ENCODE peak calls at places on chromosomes 2 and 18, in nine cellular contexts. Q is adrenal gland, E is cardiac muscle cell, G is A549, P is body of pancreas, L is tibial nerve, M is HCT116, F is A673, C is GM23338. D is an unnamed sample.

GRCh38 chr2:150484461-150484931 is 3.0 kb downstream of the RND3 start:
- DNase-seq in Q (no peak), E (no peak), G (no peak), P (no peak), L (no peak), M (no peak), F (no peak), C (no peak), D (no peak)

GRCh38 chr2:112031473-112031872 is 23.6 kb upstream of the TMEM87B start:
- DNase-seq in Q (no peak), E (no peak), G (no peak), P (no peak), L (no peak), M (no peak), F (peak; percentile 33), C (peak; percentile 69), D (no peak)

GRCh38 chr2:200050921-200051620 is 95.7 kb downstream of the MAIP1 start:
- DNase-seq in Q (no peak), E (no peak), G (no peak), P (peak; percentile 23), L (no peak), M (no peak), F (peak; percentile 53), C (no peak), D (no peak)

GRCh38 chr2:64456298-64456697 is 2.3 kb downstream of the LGALSL start:
- DNase-seq in Q (no peak), E (peak; percentile 19), G (no peak), P (peak; percentile 50), L (no peak), M (no peak), F (no peak), C (no peak), D (no peak)

GRCh38 chr2:98771771-98772521 is 41.0 kb upstream of the MGAT4A start:
- DNase-seq in Q (no peak), E (no peak), G (no peak), P (no peak), L (no peak), M (no peak), F (no peak), C (no peak), D (no peak)

GRCh38 chr2:9243357-9243756 is 36.7 kb downstream of the ASAP2 start:
- DNase-seq in Q (no peak), E (no peak), G (no peak), P (no peak), L (no peak), M (no peak), F (no peak), C (no peak), D (no peak)

GRCh38 chr2:105330681-105331375 is 1.3 kb upstream of the TGFBRAP1 start:
- DNase-seq in Q (no peak), E (no peak), G (no peak), P (no peak), L (no peak), M (no peak), F (no peak), C (no peak), D (no peak)

GRCh38 chr2:232239956-232240681 is 138.4 kb upstream of the ALPP start:
- DNase-seq in Q (no peak), E (no peak), G (no peak), P (no peak), L (no peak), M (no peak), F (no peak), C (no peak), D (no peak)

GRCh38 chr2:240557808-240558207 is at the start of gene ANKMY1:
- DNase-seq in Q (peak; percentile 77), E (peak; percentile 88), G (no peak), P (peak; percentile 68), L (no peak), M (no peak), F (peak; percentile 92), C (peak; percentile 95), D (peak; percentile 53)

GRCh38 chr2:19799881-19800780 is 101.7 kb downstream of the TTC32 start:
- DNase-seq in Q (no peak), E (peak; percentile 33), G (no peak), P (no peak), L (no peak), M (no peak), F (no peak), C (no peak), D (no peak)

GRCh38 chr2:233063269-233063975 is 3.3 kb downstream of the INPP5D start:
- DNase-seq in Q (peak; percentile 12), E (peak; percentile 20), G (peak; percentile 18), P (no peak), L (no peak), M (no peak), F (no peak), C (peak; percentile 78), D (peak; percentile 55)

GRCh38 chr2:160868891-160869290 is 291.3 kb upstream of the TANK start:
- DNase-seq in Q (no peak), E (no peak), G (no peak), P (no peak), L (no peak), M (no peak), F (no peak), C (no peak), D (no peak)

DNA sequence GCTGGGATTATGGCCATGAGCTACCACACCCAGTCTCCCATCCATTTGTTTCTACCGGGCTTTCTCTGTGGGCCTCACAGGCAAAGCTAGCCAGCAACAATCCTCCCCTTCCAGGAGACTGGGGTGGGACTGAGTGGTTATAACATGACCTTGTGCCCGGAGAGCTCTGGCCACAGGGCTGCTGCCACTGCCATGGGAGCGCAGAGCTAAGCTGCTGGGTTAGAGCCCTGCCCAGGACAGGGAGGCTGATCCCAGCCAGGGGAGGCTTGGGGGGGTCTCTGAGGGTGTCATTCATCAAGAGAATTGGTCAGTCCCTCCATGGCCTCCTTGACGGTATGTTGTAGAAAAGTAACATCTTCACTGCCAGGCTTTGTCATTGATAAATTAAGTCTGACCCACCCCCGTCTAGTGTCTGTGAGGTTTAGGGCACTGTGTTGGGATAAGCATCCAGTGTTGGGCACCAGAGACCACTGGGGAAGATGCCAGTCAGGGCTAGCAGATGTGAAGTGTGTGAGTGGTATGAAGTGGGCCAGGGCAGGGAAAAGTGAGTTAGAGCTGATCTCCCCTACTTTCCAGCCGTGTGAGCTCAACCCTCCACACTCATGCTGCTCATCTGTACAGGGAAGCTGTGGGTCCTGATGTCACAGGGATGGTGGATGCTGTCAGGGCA is 368.3 kb upstream of the HS6ST1 start:
- DNase-seq in Q (no peak), E (no peak), G (no peak), P (no peak), L (no peak), M (no peak), F (no peak), C (no peak), D (no peak)
- H3K4me1 ChIP-seq in Q (no peaks in the 10 kb centered on the region), E (no peaks in the 10 kb centered on the region), G (no peaks in the 10 kb centered on the region), P (no peaks in the 10 kb centered on the region), L (no peaks in the 10 kb centered on the region), M (no peaks in the 10 kb centered on the region), F (no peaks in the 10 kb centered on the region), C (peaks cover 4% of the 10 kb centered on the region), D (no peaks in the 10 kb centered on the region)

GRCh38 chr18:57784816-57785144 is 18.3 kb downstream of the ATP8B1 start:
- DNase-seq in Q (no peak), E (no peak), G (no peak), P (no peak), L (no peak), M (no peak), F (no peak), C (no peak), D (no peak)

GRCh38 chr18:57787068-57787682 is 15.9 kb downstream of the ATP8B1 start:
- DNase-seq in Q (no peak), E (no peak), G (no peak), P (no peak), L (no peak), M (no peak), F (peak; percentile 72), C (no peak), D (peak; percentile 8)

GRCh38 chr18:57789105-57789504 is 14.0 kb downstream of the ATP8B1 start:
- DNase-seq in Q (no peak), E (no peak), G (no peak), P (peak; percentile 61), L (no peak), M (peak; percentile 75), F (no peak), C (no peak), D (no peak)

GRCh38 chr18:57784034-57784815 is 18.9 kb downstream of the ATP8B1 start:
- DNase-seq in Q (peak; percentile 31), E (no peak), G (no peak), P (no peak), L (no peak), M (no peak), F (peak; percentile 76), C (no peak), D (peak; percentile 57)

GRCh38 chr18:57786038-57786437 is 17.1 kb downstream of the ATP8B1 start:
- DNase-seq in Q (peak; percentile 16), E (no peak), G (no peak), P (no peak), L (no peak), M (no peak), F (no peak), C (no peak), D (peak; percentile 7)
- H3K4me1 ChIP-seq in Q (peaks cover 44% of the 10 kb centered on the region), E (no peaks in the 10 kb centered on the region), G (peaks cover 53% of the 10 kb centered on the region), P (peaks cover 76% of the 10 kb centered on the region), L (peaks cover 17% of the 10 kb centered on the region), M (peaks cover 64% of the 10 kb centered on the region), F (peaks cover 87% of the 10 kb centered on the region), C (peaks cover 4% of the 10 kb centered on the region), D (peaks cover 9% of the 10 kb centered on the region)

DNA sequence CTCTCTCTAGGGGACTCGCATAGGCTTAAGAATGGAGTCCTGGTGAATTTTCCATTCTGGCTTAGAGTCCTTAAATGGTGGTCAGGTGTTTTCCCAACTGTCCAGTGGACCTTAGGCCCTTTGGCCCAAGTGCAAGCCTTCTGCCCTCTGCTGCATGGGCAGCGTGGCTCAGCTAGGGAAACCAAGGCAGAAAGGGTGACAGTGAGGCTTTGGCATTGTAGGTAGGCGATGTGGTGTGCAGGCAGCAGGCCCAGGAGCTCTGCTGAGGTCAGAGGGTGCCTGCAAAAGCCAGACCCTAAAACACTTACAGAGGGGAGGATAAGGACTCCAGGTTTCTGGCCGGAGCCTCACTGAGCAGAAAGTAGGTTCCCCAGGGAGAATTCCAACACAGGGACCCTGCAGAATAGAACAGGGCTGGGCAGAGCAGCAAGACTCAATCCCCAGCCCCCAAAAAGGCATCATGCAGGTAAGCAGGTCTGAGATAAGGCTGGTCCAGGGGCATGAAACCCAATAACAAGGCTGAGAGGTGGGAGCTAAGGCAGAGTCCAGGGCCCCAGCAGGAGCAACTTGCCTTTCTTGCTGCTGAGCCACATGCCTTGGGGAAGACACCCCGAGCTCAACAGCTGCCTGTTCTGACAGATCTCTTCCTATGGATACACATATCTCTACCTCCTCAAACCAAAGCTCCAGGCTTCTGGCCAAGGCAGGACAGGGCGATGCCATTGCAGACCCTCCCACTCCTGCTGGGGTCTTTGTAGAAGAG is 199.7 kb downstream of the TNS1 start:
- DNase-seq in Q (peak; percentile 23), E (no peak), G (no peak), P (no peak), L (no peak), M (no peak), F (no peak), C (no peak), D (peak; percentile 18)
- H3K4me1 ChIP-seq in Q (peaks cover 27% of the 10 kb centered on the region), E (peaks cover 6% of the 10 kb centered on the region), G (no peaks in the 10 kb centered on the region), P (no peaks in the 10 kb centered on the region), L (peaks cover 18% of the 10 kb centered on the region), M (no peaks in the 10 kb centered on the region), F (no peaks in the 10 kb centered on the region), C (no peaks in the 10 kb centered on the region), D (no peaks in the 10 kb centered on the region)

DNA sequence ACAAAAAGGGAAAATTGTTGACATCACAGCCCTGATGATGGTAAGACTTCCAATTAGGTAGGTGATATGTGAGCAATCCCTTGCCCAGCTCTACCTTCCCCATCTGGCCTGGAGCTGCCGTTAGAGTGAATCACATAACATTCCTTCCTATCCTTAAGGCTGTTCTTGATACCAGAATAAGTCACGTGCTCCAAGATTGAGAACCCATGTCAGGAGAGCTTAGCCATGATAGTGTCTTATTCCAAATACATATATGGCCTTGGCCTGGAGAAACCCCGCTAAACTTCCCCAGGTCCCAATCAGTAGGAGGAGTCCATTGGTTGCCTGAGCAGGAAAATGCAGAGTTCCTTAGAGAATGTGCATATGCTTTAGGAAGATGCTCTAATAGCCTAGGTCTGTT is 70.0 kb upstream of the ACVR2A start:
- DNase-seq in Q (no peak), E (no peak), G (no peak), P (no peak), L (no peak), M (no peak), F (no peak), C (no peak), D (no peak)
- H3K4me1 ChIP-seq in Q (no peaks in the 10 kb centered on the region), E (no peaks in the 10 kb centered on the region), G (no peaks in the 10 kb centered on the region), P (no peaks in the 10 kb centered on the region), L (no peaks in the 10 kb centered on the region), M (no peaks in the 10 kb centered on the region), F (no peaks in the 10 kb centered on the region), C (peaks cover 8% of the 10 kb centered on the region), D (no peaks in the 10 kb centered on the region)

D was measured in uterus.